ENCODE peak calls at places on chromosomes 2 and 18, in six cellular contexts. I, N, Y, R, T and H are unnamed samples.

GRCh38 chr18:51078026-51078425 is 48.0 kb downstream of the SMAD4 start:
- DNase-seq in I (no peak), N (no peak), Y (no peak), R (no peak), T (no peak), H (no peak)

GRCh38 chr2:101609434-101609833 is 88.1 kb upstream of the MAP4K4 start:
- DNase-seq in I (no peak), N (no peak), Y (no peak), R (no peak), T (no peak), H (no peak)

GRCh38 chr2:170744248-170745002 is 25.8 kb upstream of the ERICH2 start:
- DNase-seq in I (no peak), N (no peak), Y (no peak), R (no peak), T (peak; percentile 68), H (no peak)

GRCh38 chr2:208548689-208549088 is 142.1 kb downstream of the PTH2R start:
- DNase-seq in I (no peak), N (no peak), Y (no peak), R (no peak), T (no peak), H (no peak)

GRCh38 chr2:173881886-173882285 is 83.3 kb downstream of the SP3 start:
- DNase-seq in I (no peak), N (no peak), Y (no peak), R (peak; percentile 3), T (no peak), H (no peak)

GRCh38 chr2:113700186-113700841 is 56.1 kb downstream of the SLC35F5 start:
- DNase-seq in I (peak; percentile 14), N (no peak), Y (peak; percentile 10), R (peak; percentile 15), T (peak; percentile 64), H (peak; percentile 80)

GRCh38 chr18:8602040-8602439 is 7.2 kb upstream of the RAB12 start:
- DNase-seq in I (no peak), N (no peak), Y (no peak), R (no peak), T (no peak), H (no peak)

GRCh38 chr2:240295256-240296103 is 140.0 kb upstream of the GPC1 start:
- DNase-seq in I (no peak), N (no peak), Y (no peak), R (no peak), T (no peak), H (no peak)

GRCh38 chr18:41975287-41975683 is 20.3 kb downstream of the PIK3C3 start:
- DNase-seq in I (no peak), N (no peak), Y (no peak), R (no peak), T (no peak), H (no peak)

GRCh38 chr2:102277202-102277700 is 34.1 kb upstream of the IL1RL1 start:
- DNase-seq in I (no peak), N (no peak), Y (no peak), R (no peak), T (no peak), H (no peak)

GRCh38 chr2:185785851-185786473 is 47.4 kb downstream of the FSIP2 start:
- DNase-seq in I (no peak), N (no peak), Y (no peak), R (no peak), T (no peak), H (no peak)

GRCh38 chr18:2551425-2551824 is 19.9 kb downstream of the METTL4 start:
- DNase-seq in I (no peak), N (no peak), Y (no peak), R (no peak), T (no peak), H (no peak)

GRCh38 chr2:98911376-98912154 is 24.5 kb downstream of the CRACDL start:
- DNase-seq in I (no peak), N (no peak), Y (no peak), R (peak; percentile 10), T (no peak), H (no peak)

GRCh38 chr2:124437811-124438210 is 412.7 kb downstream of the CNTNAP5 start:
- DNase-seq in I (no peak), N (no peak), Y (no peak), R (no peak), T (no peak), H (no peak)

GRCh38 chr2:8475349-8476045 is 206.4 kb upstream of the ID2 start:
- DNase-seq in I (no peak), N (no peak), Y (no peak), R (no peak), T (no peak), H (peak; percentile 71)